ENCODE peak calls at places on chromosomes 3 and 15, in four cellular contexts. M, I, L and D are unnamed samples.
A peak's percentile ranks its signal among the peaks of the same experiment; 100 is the strongest.

GRCh38 chr3:25911525-25912295 is 121.8 kb downstream of the OXSM start:
- DNase-seq in M (no peak), I (no peak), L (no peak), D (no peak)

GRCh38 chr15:57772223-57772957 is 65.9 kb downstream of the POLR2M start:
- DNase-seq in M (no peak), I (no peak), L (no peak), D (no peak)

GRCh38 chr3:10511809-10512494 is 6.6 kb upstream of the ATP2B2 start:
- DNase-seq in M (no peak), I (no peak), L (no peak), D (no peak)

GRCh38 chr3:3665546-3665945 is 133.7 kb upstream of the LRRN1 start:
- DNase-seq in M (no peak), I (no peak), L (no peak), D (no peak)

GRCh38 chr3:9102240-9102841 is 139.1 kb upstream of the RAD18 start:
- DNase-seq in M (peak; percentile 47), I (no peak), L (no peak), D (no peak)

GRCh38 chr3:1540686-1541085 is 447.9 kb downstream of the CNTN6 start:
- DNase-seq in M (no peak), I (no peak), L (no peak), D (no peak)

GRCh38 chr15:82810061-82810862 is 834 bp downstream of the WHAMM start:
- DNase-seq in M (peak; percentile 80), I (peak; percentile 37), L (peak; percentile 25), D (peak; percentile 66)

GRCh38 chr3:156781310-156782230 is 44.6 kb upstream of the LEKR1 start:
- DNase-seq in M (no peak), I (no peak), L (no peak), D (no peak)

GRCh38 chr15:48928877-48929538 is 34.7 kb downstream of the SHC4 start:
- DNase-seq in M (no peak), I (no peak), L (no peak), D (no peak)

GRCh38 chr3:136277634-136278033 is 27.5 kb downstream of the PCCB start:
- DNase-seq in M (no peak), I (no peak), L (no peak), D (no peak)

GRCh38 chr15:101038327-101039003 is 119.3 kb downstream of the LRRK1 start:
- DNase-seq in M (no peak), I (no peak), L (no peak), D (no peak)

GRCh38 chr3:151213881-151214280 is 10.9 kb upstream of the GPR171 start:
- DNase-seq in M (no peak), I (no peak), L (no peak), D (no peak)

GRCh38 chr15:72229076-72229946 is 1.7 kb downstream of the PKM start:
- DNase-seq in M (peak; percentile 24), I (no peak), L (no peak), D (no peak)

GRCh38 chr3:142180761-142181362 is 31.5 kb upstream of the TFDP2 start:
- DNase-seq in M (peak; percentile 58), I (no peak), L (peak; percentile 30), D (no peak)

GRCh38 chr3:141071681-141072260 is 20.6 kb downstream of the SPSB4 start:
- DNase-seq in M (peak; percentile 49), I (no peak), L (no peak), D (no peak)

GRCh38 chr3:125594581-125595011 is 701 bp downstream of the OSBPL11 start:
- DNase-seq in M (peak; percentile 32), I (peak; percentile 46), L (peak; percentile 10), D (peak; percentile 28)

GRCh38 chr3:127158614-127159221 is 34.2 kb upstream of the PRR23E start:
- DNase-seq in M (no peak), I (peak; percentile 34), L (no peak), D (peak; percentile 56)

GRCh38 chr3:107662586-107662985 is 139.8 kb downstream of the BBX start:
- DNase-seq in M (no peak), I (no peak), L (no peak), D (no peak)

GRCh38 chr3:124986153-124987143 is 51.9 kb upstream of the MUC13 start:
- DNase-seq in M (peak; percentile 45), I (no peak), L (no peak), D (no peak)

GRCh38 chr15:60095711-60096110 is 91.6 kb downstream of the FOXB1 start:
- DNase-seq in M (no peak), I (no peak), L (no peak), D (no peak)

GRCh38 chr15:63243101-63243500 is 34.3 kb upstream of the APH1B start:
- DNase-seq in M (no peak), I (no peak), L (no peak), D (peak; percentile 28)

GRCh38 chr3:60085649-60086048 is 1035.8 kb upstream of the CFAP20DC start:
- DNase-seq in M (no peak), I (no peak), L (no peak), D (no peak)

GRCh38 chr3:123449986-123450474 is 1.1 kb upstream of the ADCY5 start:
- DNase-seq in M (peak; percentile 79), I (no peak), L (peak; percentile 66), D (peak; percentile 63)

GRCh38 chr3:182810574-182811268 is 17.4 kb downstream of the ATP11B start:
- DNase-seq in M (no peak), I (no peak), L (no peak), D (no peak)

GRCh38 chr15:40320931-40321371 is 2.5 kb upstream of the INAFM2 start:
- DNase-seq in M (peak; percentile 78), I (no peak), L (no peak), D (no peak)

GRCh38 chr3:192207661-192208060 is 519.7 kb downstream of the FGF12 start:
- DNase-seq in M (no peak), I (peak; percentile 41), L (no peak), D (no peak)

GRCh38 chr3:59424268-59425010 is 374.6 kb upstream of the CFAP20DC start:
- DNase-seq in M (no peak), I (no peak), L (no peak), D (no peak)

DNA sequence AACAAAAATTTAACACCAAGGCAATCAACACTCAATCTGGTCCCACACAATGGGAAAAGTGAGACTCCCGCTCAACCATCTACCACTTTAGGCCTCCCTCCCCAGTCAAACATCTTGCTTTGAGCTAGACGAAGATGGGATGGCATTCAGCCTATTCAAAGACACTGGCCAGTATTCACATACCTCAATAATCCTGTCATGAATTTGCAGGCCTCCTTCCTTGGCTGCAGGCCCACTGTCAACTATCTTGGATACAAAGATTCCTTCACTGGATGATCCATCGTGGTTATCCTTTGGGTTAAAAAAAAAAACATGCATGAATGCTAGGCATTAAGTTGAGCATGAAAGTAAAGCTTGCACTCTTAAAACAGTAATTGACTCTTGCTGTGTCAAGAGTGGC is 22.6 kb downstream of the PDZRN3 start:
- DNase-seq in M (no peak), I (no peak), L (no peak), D (no peak)
- H3K4me1 ChIP-seq in M (peaks cover 47% of the 10 kb centered on the region), I (peaks cover 18% of the 10 kb centered on the region), L (peaks cover 42% of the 10 kb centered on the region), D (peaks cover 61% of the 10 kb centered on the region)

DNA sequence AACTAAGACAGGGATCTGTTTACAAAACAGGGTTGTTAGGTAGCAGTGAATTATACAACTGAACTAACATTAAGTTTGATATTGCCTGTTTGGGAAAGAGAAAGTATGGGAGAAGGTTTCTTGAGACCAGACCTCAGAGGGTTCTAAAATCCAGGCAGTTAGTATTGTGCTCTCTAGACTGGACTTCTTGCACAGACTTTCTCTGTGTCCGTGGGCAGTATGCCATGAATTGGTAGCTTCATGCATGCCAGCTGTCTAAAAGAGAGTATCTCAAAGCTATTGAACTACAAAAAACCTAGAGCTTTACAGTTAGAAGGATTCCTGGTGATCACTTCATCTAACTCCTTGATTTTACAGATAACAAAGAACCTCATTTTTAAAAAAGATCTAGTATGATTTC is 12.5 kb downstream of the SAMD7 start:
- DNase-seq in M (no peak), I (no peak), L (no peak), D (no peak)
- H3K27ac ChIP-seq in M (no peak overlapping the region), I (no peak overlapping the region), L (no peak overlapping the region), D (no peak overlapping the region)

DNA sequence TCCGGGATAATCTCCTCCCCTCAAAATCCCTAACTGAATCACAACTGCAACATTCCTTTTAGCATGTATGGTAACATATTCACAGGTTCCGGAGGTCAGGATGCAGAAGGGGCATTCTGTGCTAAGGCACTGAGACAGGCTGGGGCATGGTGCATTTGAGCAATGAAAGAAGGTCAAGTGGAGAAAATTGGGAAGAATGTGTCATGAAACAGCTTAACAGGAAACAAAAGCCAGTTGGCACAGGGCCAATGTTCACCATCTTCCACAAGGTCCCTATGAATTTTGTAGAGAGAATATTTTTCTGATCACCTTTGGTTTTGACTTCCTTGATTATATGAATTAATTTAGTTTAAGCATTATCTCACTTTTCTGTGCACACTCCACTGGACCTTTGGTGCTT is 587.7 kb upstream of the NR2F2 start:
- DNase-seq in M (no peak), I (no peak), L (peak; percentile 21), D (no peak)
- H3K4me3 ChIP-seq in M (no peak overlapping the region), I (no peak overlapping the region), L (no peak overlapping the region), D (no peak overlapping the region)

DNA sequence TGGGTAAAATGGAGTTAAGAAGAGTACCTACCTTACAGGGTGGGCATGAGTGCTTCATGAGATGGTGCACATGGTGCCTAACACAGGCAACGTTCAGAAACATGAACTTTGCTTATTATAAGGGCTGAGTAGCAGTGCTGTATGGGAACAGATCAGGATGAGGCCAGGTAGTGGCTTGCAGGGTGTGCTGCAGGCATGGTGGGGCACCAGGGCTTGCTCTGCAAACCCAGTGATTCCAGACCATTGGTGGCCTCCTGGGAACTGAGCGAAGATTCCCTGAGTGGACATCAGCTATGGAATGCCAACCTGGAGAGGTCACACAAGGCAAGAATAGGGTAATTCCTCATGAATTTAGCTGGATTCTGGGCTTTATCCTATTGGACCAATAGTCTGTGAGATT is 15.8 kb downstream of the TMEM43 start:
- DNase-seq in M (no peak), I (no peak), L (no peak), D (no peak)
- H3K4me1 ChIP-seq in M (peaks cover 25% of the 10 kb centered on the region), I (peaks cover 23% of the 10 kb centered on the region), L (peaks cover 10% of the 10 kb centered on the region), D (peaks cover 52% of the 10 kb centered on the region)

GRCh38 chr3:188292827-188293226 is 138.9 kb downstream of the LPP start:
- DNase-seq in M (no peak), I (no peak), L (no peak), D (no peak)
- H3K27ac ChIP-seq in M (peak overlapping the region; percentile 95), I (no peak overlapping the region), L (no peak overlapping the region), D (no peak overlapping the region)

DNA sequence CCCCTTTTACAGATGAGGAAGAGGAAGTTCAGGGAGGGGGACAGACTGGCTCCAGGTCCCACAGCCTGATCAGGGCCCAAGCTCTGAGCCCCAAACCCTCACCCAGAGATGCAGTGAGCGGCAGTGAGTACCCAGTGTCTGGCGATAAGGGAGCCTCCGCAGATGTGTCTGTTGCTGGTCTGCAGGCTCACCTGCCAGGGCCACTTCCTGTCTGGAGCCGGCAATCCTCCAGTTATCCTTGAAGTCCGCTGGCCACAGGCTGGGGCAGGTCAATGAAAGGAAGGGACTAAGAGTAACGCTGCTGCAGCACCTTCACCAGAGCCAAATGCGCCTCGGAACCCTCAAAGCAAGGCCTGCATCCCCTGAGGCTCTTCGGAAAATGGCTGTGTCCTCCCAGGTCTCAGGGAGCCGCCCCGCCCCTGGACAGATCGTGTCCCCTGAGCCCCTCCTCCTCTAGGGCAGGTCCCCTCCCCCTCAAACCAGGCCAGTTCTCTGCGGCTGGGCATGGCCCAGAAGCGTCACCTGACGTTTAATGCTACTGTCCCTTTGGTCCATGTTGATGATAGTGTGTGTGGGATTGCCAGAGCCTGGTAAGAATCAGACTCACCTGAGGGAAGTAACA is 51.5 kb downstream of the MYL3 start:
- DNase-seq in M (peak; percentile 37), I (peak; percentile 38), L (no peak), D (no peak)
- H3K4me3 ChIP-seq in M (no peak overlapping the region), I (peak overlapping the region; percentile 22), L (peak overlapping the region; percentile 6), D (peak overlapping the region; percentile 58)